ENCODE peak calls at places on chromosomes 5 and 9, in five cellular contexts. O, H, T, E and K are unnamed samples.

GRCh38 chr5:142012186-142012785 is 541 bp downstream of the GNPDA1 start:
- DNase-seq in T (peak), H (peak), O (peak), E (peak), K (no peak)

GRCh38 chr9:5518061-5518936 is 8.0 kb downstream of the PDCD1LG2 start:
- DNase-seq in H (no peak), T (no peak), O (no peak), E (no peak), K (no peak)

GRCh38 chr5:76705574-76705973 is 10.4 kb upstream of the F2R start:
- DNase-seq in E (no peak), H (no peak), O (no peak), T (no peak), K (no peak)

GRCh38 chr9:114696814-114697544 is 15.0 kb upstream of the TEX48 start:
- DNase-seq in E (no peak), O (no peak), H (no peak), T (peak), K (no peak)

GRCh38 chr9:126450537-126451205 is 124.0 kb downstream of the MVB12B start:
- DNase-seq in H (no peak), T (no peak), O (no peak), E (no peak), K (no peak)

GRCh38 chr5:15533124-15533893 is 33.3 kb downstream of the FBXL7 start:
- DNase-seq in H (no peak), O (no peak), T (no peak), E (peak), K (no peak)

GRCh38 chr5:89282038-89282831 is 399.3 kb upstream of the MEF2C start:
- DNase-seq in O (no peak), E (no peak), H (no peak), T (no peak), K (no peak)

GRCh38 chr5:172451771-172452197 is 2.5 kb downstream of the SH3PXD2B start:
- DNase-seq in E (peak), O (no peak), H (no peak), T (no peak), K (no peak)

GRCh38 chr5:135593141-135593540 is 14.3 kb upstream of the CXCL14 start:
- DNase-seq in E (no peak), T (no peak), H (no peak), O (no peak), K (no peak)

GRCh38 chr9:135073741-135074305 is 13.6 kb upstream of the OLFM1 start:
- DNase-seq in H (no peak), T (no peak), O (no peak), E (no peak), K (no peak)

GRCh38 chr5:172005708-172006377 is 595 bp downstream of the FBXW11 start:
- DNase-seq in T (peak), H (peak), E (no peak), O (peak), K (no peak)

GRCh38 chr5:91119265-91119664 is 263.9 kb downstream of the ARRDC3 start:
- DNase-seq in E (no peak), O (no peak), H (no peak), T (no peak), K (no peak)

GRCh38 chr9:13529321-13530104 is 250.0 kb upstream of the MPDZ start:
- DNase-seq in H (no peak), T (peak), O (no peak), E (no peak), K (no peak)

GRCh38 chr9:37248651-37249163 is 128.3 kb downstream of the ZCCHC7 start:
- DNase-seq in E (no peak), T (no peak), H (no peak), O (no peak), K (no peak)

GRCh38 chr5:34522599-34523381 is 133.3 kb upstream of the RAI14 start:
- DNase-seq in O (peak), H (peak), T (peak), E (peak), K (no peak)

GRCh38 chr9:93072383-93072795 is 13.9 kb downstream of the SUSD3 start:
- DNase-seq in H (peak), E (no peak), O (no peak), T (no peak), K (no peak)

GRCh38 chr9:125521462-125522327 is 185.3 kb downstream of the MAPKAP1 start:
- DNase-seq in T (peak), E (peak), O (no peak), H (no peak), K (no peak)

GRCh38 chr9:113993838-113994540 is 84.1 kb downstream of the AMBP start:
- DNase-seq in T (no peak), O (no peak), E (no peak), H (peak), K (peak)

GRCh38 chr5:143265995-143266394 is 137.5 kb downstream of the NR3C1 start:
- DNase-seq in T (no peak), H (no peak), E (no peak), O (no peak), K (no peak)

GRCh38 chr5:133744030-133744645 is 131.8 kb upstream of the FSTL4 start:
- DNase-seq in O (no peak), E (no peak), T (no peak), H (no peak), K (no peak)

GRCh38 chr9:109088221-109088620 is 31.5 kb downstream of the TMEM245 start:
- DNase-seq in E (no peak), H (no peak), T (no peak), O (no peak), K (no peak)

GRCh38 chr5:12016149-12016740 is 112.0 kb upstream of the CTNND2 start:
- DNase-seq in O (no peak), T (no peak), H (no peak), E (no peak), K (no peak)

GRCh38 chr5:66867622-66868322 is 271.6 kb downstream of the MAST4 start:
- DNase-seq in O (no peak), H (no peak), E (no peak), T (no peak), K (no peak)